ENCODE peak calls at places on chromosomes 3 and 15, in six cellular contexts. One of them, this sample, is unnamed.

GRCh38 chr3:108354562-108354961 is 58.2 kb downstream of the HHLA2 start:
- DNase-seq in lower lobe of right lung: no peak
- DNase-seq in neural progenitor cell: no peak
- DNase-seq in pancreas: no peak
- DNase-seq in colonic mucosa: no peak
- DNase-seq in right atrium auricular region: no peak
- DNase-seq in this sample: no peak

GRCh38 chr15:79943820-79944219 is 27.2 kb downstream of the BCL2A1 start:
- DNase-seq in lower lobe of right lung: no peak
- DNase-seq in neural progenitor cell: no peak
- DNase-seq in pancreas: no peak
- DNase-seq in colonic mucosa: no peak
- DNase-seq in right atrium auricular region: no peak
- DNase-seq in this sample: no peak

GRCh38 chr3:21785765-21786453 is 34.9 kb upstream of the ZNF385D start:
- DNase-seq in lower lobe of right lung: no peak
- DNase-seq in neural progenitor cell: no peak
- DNase-seq in pancreas: no peak
- DNase-seq in colonic mucosa: no peak
- DNase-seq in right atrium auricular region: no peak
- DNase-seq in this sample: no peak

GRCh38 chr3:173411288-173412064 is 13.9 kb downstream of the NLGN1 start:
- DNase-seq in lower lobe of right lung: peak; percentile 52
- DNase-seq in neural progenitor cell: no peak
- DNase-seq in pancreas: no peak
- DNase-seq in colonic mucosa: peak; percentile 18
- DNase-seq in right atrium auricular region: no peak
- DNase-seq in this sample: no peak

GRCh38 chr15:90647326-90647725 is 69.8 kb upstream of the BLM start:
- DNase-seq in lower lobe of right lung: no peak
- DNase-seq in neural progenitor cell: no peak
- DNase-seq in pancreas: no peak
- DNase-seq in colonic mucosa: no peak
- DNase-seq in right atrium auricular region: no peak
- DNase-seq in this sample: no peak

GRCh38 chr15:25176991-25177954 is 222.5 kb downstream of the SNRPN start:
- DNase-seq in lower lobe of right lung: peak; percentile 31
- DNase-seq in neural progenitor cell: no peak
- DNase-seq in pancreas: peak; percentile 1
- DNase-seq in colonic mucosa: peak; percentile 9
- DNase-seq in right atrium auricular region: peak; percentile 38
- DNase-seq in this sample: no peak

GRCh38 chr3:196150481-196150880 is 60.7 kb downstream of the ZDHHC19 start:
- DNase-seq in lower lobe of right lung: no peak
- DNase-seq in neural progenitor cell: no peak
- DNase-seq in pancreas: no peak
- DNase-seq in colonic mucosa: no peak
- DNase-seq in right atrium auricular region: no peak
- DNase-seq in this sample: no peak

GRCh38 chr15:91941871-91942270 is 88.4 kb downstream of the SLCO3A1 start:
- DNase-seq in lower lobe of right lung: no peak
- DNase-seq in neural progenitor cell: no peak
- DNase-seq in pancreas: no peak
- DNase-seq in colonic mucosa: no peak
- DNase-seq in right atrium auricular region: no peak
- DNase-seq in this sample: no peak

GRCh38 chr3:148938306-148938705 is 53.0 kb upstream of the GYG1 start:
- DNase-seq in lower lobe of right lung: no peak
- DNase-seq in neural progenitor cell: no peak
- DNase-seq in pancreas: no peak
- DNase-seq in colonic mucosa: no peak
- DNase-seq in right atrium auricular region: no peak
- DNase-seq in this sample: no peak

GRCh38 chr15:89332446-89332845 is 2.2 kb downstream of the POLG start:
- DNase-seq in lower lobe of right lung: no peak
- DNase-seq in neural progenitor cell: peak; percentile 66
- DNase-seq in pancreas: no peak
- DNase-seq in colonic mucosa: no peak
- DNase-seq in right atrium auricular region: no peak
- DNase-seq in this sample: no peak

GRCh38 chr3:129745253-129745652 is 138.8 kb upstream of the PLXND1 start:
- DNase-seq in lower lobe of right lung: no peak
- DNase-seq in neural progenitor cell: no peak
- DNase-seq in pancreas: no peak
- DNase-seq in colonic mucosa: peak; percentile 21
- DNase-seq in right atrium auricular region: no peak
- DNase-seq in this sample: no peak

DNA sequence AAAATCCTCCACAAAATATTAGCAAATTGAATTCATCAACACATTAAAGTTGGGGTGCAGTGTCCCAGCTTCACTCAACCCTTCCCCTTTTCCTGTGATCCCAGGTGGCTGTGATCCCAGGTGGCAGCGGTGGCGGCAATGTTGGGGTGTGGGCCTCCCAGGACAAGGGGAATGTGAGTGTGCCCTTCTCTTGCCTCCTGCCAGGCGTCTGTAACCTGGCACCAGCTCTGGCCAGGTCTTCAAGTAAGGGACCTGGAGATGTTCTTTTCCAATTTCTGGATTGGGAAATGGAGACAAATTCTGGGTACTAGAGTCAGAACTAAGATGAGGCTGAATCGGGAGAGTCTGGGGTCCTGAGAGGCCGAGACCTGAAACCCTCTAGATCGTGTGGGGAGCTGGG is 20.1 kb downstream of the GOLGA6A start:
- DNase-seq in lower lobe of right lung: no peak
- DNase-seq in neural progenitor cell: no peak
- DNase-seq in pancreas: no peak
- DNase-seq in colonic mucosa: no peak
- DNase-seq in right atrium auricular region: no peak
- DNase-seq in this sample: no peak
- TF ChIP-seq CTCF in lower lobe of right lung: no peak
- TF ChIP-seq CTCF in neural progenitor cell: no peak
- TF ChIP-seq CTCF in pancreas: no peak
- TF ChIP-seq CTCF in colonic mucosa: no peak
- TF ChIP-seq CTCF in right atrium auricular region: no peak
- TF ChIP-seq CTCF in this sample: no peak

DNA sequence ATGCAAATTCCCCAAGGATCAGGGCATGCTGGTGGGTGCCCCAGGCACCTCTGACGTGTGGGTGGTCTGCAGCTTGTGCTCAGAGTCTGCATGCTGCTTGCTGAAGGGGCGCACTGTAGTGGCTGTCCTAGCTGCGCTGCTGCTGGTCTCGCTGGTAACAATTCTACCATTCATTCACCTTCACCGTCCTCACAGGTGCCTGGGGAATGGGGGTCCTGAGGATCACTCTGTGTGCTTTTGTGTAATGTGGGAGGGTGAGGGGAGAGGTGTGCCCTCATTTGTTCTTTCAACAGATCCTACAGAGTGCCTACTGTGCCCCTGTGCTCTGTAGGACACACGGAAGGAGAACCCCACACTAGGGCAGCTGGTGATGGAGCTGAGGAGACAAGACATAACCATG is 2.1 kb upstream of the ITGA11 start:
- DNase-seq in lower lobe of right lung: no peak
- DNase-seq in neural progenitor cell: no peak
- DNase-seq in pancreas: no peak
- DNase-seq in colonic mucosa: peak; percentile 4
- DNase-seq in right atrium auricular region: peak; percentile 54
- DNase-seq in this sample: no peak
- H3K27me3 ChIP-seq in lower lobe of right lung: peaks cover 55% of the 10 kb centered on the region
- H3K27me3 ChIP-seq in neural progenitor cell: peaks cover 75% of the 10 kb centered on the region
- H3K27me3 ChIP-seq in pancreas: no peaks in the 10 kb centered on the region
- H3K27me3 ChIP-seq in colonic mucosa: peaks cover 27% of the 10 kb centered on the region
- H3K27me3 ChIP-seq in right atrium auricular region: no peaks in the 10 kb centered on the region
- H3K27me3 ChIP-seq in this sample: peaks cover 35% of the 10 kb centered on the region

DNA sequence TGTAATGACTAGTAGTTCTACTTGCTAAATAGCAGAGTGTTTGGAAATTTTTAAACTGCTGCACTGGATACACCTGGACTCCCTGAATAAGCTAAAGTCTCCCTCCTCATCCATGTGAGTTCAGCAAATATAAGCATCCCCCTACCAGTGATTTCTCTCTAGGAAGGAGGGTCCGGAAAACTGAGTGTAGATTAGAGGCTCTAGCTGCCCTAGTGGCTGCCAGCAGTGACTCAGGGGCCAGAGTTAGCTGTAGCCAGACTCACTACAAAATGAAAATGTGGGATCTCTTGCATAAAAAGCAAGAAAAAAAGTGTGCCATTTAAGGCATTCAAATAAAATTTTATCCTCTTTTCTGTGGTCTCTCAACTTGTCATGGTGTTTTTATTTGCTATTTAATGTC is 485.0 kb upstream of the ATP11B start:
- DNase-seq in lower lobe of right lung: no peak
- DNase-seq in neural progenitor cell: no peak
- DNase-seq in pancreas: no peak
- DNase-seq in colonic mucosa: no peak
- DNase-seq in right atrium auricular region: no peak
- DNase-seq in this sample: no peak
- TF ChIP-seq CTCF in lower lobe of right lung: no peak
- TF ChIP-seq CTCF in neural progenitor cell: no peak
- TF ChIP-seq CTCF in pancreas: no peak
- TF ChIP-seq CTCF in colonic mucosa: no peak
- TF ChIP-seq CTCF in right atrium auricular region: no peak
- TF ChIP-seq CTCF in this sample: no peak

GRCh38 chr3:170417090-170417489 is 1.6 kb upstream of the CLDN11 start:
- DNase-seq in lower lobe of right lung: no peak
- DNase-seq in neural progenitor cell: no peak
- DNase-seq in pancreas: no peak
- DNase-seq in colonic mucosa: no peak
- DNase-seq in right atrium auricular region: no peak
- DNase-seq in this sample: no peak
- H3K27me3 ChIP-seq in lower lobe of right lung: peaks cover 33% of the 10 kb centered on the region
- H3K27me3 ChIP-seq in neural progenitor cell: peaks cover 66% of the 10 kb centered on the region
- H3K27me3 ChIP-seq in pancreas: no peaks in the 10 kb centered on the region
- H3K27me3 ChIP-seq in colonic mucosa: peaks cover 30% of the 10 kb centered on the region
- H3K27me3 ChIP-seq in right atrium auricular region: no peaks in the 10 kb centered on the region
- H3K27me3 ChIP-seq in this sample: no peaks in the 10 kb centered on the region

GRCh38 chr15:94351121-94351520 is 119.8 kb downstream of the MCTP2 start:
- DNase-seq in lower lobe of right lung: no peak
- DNase-seq in neural progenitor cell: no peak
- DNase-seq in pancreas: no peak
- DNase-seq in colonic mucosa: no peak
- DNase-seq in right atrium auricular region: no peak
- DNase-seq in this sample: no peak

GRCh38 chr15:94348084-94348483 is 116.7 kb downstream of the MCTP2 start:
- DNase-seq in lower lobe of right lung: no peak
- DNase-seq in neural progenitor cell: no peak
- DNase-seq in pancreas: no peak
- DNase-seq in colonic mucosa: no peak
- DNase-seq in right atrium auricular region: no peak
- DNase-seq in this sample: no peak

DNA sequence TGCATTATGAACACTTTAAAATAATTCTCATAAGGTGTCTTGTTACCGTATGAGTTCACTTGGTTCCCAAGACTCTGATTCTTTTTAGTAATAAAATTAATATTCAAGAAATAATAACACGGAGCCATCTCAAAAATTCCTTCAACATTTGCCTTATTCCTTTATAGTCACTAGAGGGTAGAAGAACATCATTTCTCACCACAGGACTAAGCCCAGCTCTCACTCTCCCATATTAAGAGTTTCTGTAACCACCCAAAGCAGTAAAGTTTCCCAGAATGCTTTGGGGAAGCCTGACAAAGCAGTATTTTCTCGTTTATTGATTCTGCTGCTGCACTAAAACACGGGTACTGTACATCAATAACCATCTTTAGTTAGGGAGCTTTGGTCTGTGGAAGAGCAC is 114.9 kb downstream of the MCTP2 start:
- DNase-seq in lower lobe of right lung: no peak
- DNase-seq in neural progenitor cell: no peak
- DNase-seq in pancreas: no peak
- DNase-seq in colonic mucosa: no peak
- DNase-seq in right atrium auricular region: no peak
- DNase-seq in this sample: no peak
- TF ChIP-seq CTCF in lower lobe of right lung: no peak
- TF ChIP-seq CTCF in neural progenitor cell: no peak
- TF ChIP-seq CTCF in pancreas: no peak
- TF ChIP-seq CTCF in colonic mucosa: no peak
- TF ChIP-seq CTCF in right atrium auricular region: no peak
- TF ChIP-seq CTCF in this sample: no peak

GRCh38 chr3:46067401-46067800 is 40.1 kb upstream of the XCR1 start:
- DNase-seq in lower lobe of right lung: no peak
- DNase-seq in neural progenitor cell: no peak
- DNase-seq in pancreas: no peak
- DNase-seq in colonic mucosa: no peak
- DNase-seq in right atrium auricular region: no peak
- DNase-seq in this sample: no peak

GRCh38 chr3:46070458-46071136 is 43.3 kb upstream of the XCR1 start:
- DNase-seq in lower lobe of right lung: no peak
- DNase-seq in neural progenitor cell: no peak
- DNase-seq in pancreas: no peak
- DNase-seq in colonic mucosa: no peak
- DNase-seq in right atrium auricular region: no peak
- DNase-seq in this sample: no peak

GRCh38 chr3:46071222-46071621 is 43.9 kb upstream of the XCR1 start:
- DNase-seq in lower lobe of right lung: no peak
- DNase-seq in neural progenitor cell: no peak
- DNase-seq in pancreas: no peak
- DNase-seq in colonic mucosa: no peak
- DNase-seq in right atrium auricular region: no peak
- DNase-seq in this sample: no peak

GRCh38 chr3:46065751-46066256 is 38.5 kb upstream of the XCR1 start:
- DNase-seq in lower lobe of right lung: no peak
- DNase-seq in neural progenitor cell: no peak
- DNase-seq in pancreas: no peak
- DNase-seq in colonic mucosa: no peak
- DNase-seq in right atrium auricular region: no peak
- DNase-seq in this sample: no peak

GRCh38 chr3:46068526-46068925 is 41.2 kb upstream of the XCR1 start:
- DNase-seq in lower lobe of right lung: no peak
- DNase-seq in neural progenitor cell: no peak
- DNase-seq in pancreas: no peak
- DNase-seq in colonic mucosa: no peak
- DNase-seq in right atrium auricular region: no peak
- DNase-seq in this sample: no peak
- H3K27me3 ChIP-seq in lower lobe of right lung: no peaks in the 10 kb centered on the region
- H3K27me3 ChIP-seq in neural progenitor cell: peaks cover 5% of the 10 kb centered on the region
- H3K27me3 ChIP-seq in pancreas: no peaks in the 10 kb centered on the region
- H3K27me3 ChIP-seq in colonic mucosa: no peaks in the 10 kb centered on the region
- H3K27me3 ChIP-seq in right atrium auricular region: no peaks in the 10 kb centered on the region
- H3K27me3 ChIP-seq in this sample: peaks cover 7% of the 10 kb centered on the region

GRCh38 chr15:66220587-66220986 is 33.0 kb downstream of the MEGF11 start:
- DNase-seq in lower lobe of right lung: no peak
- DNase-seq in neural progenitor cell: no peak
- DNase-seq in pancreas: no peak
- DNase-seq in colonic mucosa: no peak
- DNase-seq in right atrium auricular region: no peak
- DNase-seq in this sample: no peak
- TF ChIP-seq CTCF in lower lobe of right lung: no peak
- TF ChIP-seq CTCF in neural progenitor cell: no peak
- TF ChIP-seq CTCF in pancreas: no peak
- TF ChIP-seq CTCF in colonic mucosa: no peak
- TF ChIP-seq CTCF in right atrium auricular region: no peak
- TF ChIP-seq CTCF in this sample: no peak